ENCODE peak calls at places on chromosomes 7 and 10, in seven cellular contexts. One of them, this sample, is unnamed.
A peak's percentile ranks its signal among the peaks of the same experiment; 100 is the strongest.

GRCh38 chr10:5292196-5292735 is 72.5 kb upstream of the UCN3 start:
- DNase-seq in HEK293T: no peak
- DNase-seq in germinal center: no peak
- DNase-seq in activated CD8-positive, alpha-beta memory T cell treated with anti-CD3 and anti-CD28 coated beads for 1 hour: no peak
- DNase-seq in kidney tubule cell: no peak
- DNase-seq in activated B cell treated with CpG ODN at 0.5 μM for 24 hours: no peak
- DNase-seq in activated CD4-positive, alpha-beta T cell treated with anti-CD3 and anti-CD28 coated beads for 24 hours: no peak
- DNase-seq in this sample: peak; percentile 5

GRCh38 chr7:46152671-46153070 is 231.6 kb upstream of the IGFBP3 start:
- DNase-seq in HEK293T: no peak
- DNase-seq in germinal center: no peak
- DNase-seq in activated CD8-positive, alpha-beta memory T cell treated with anti-CD3 and anti-CD28 coated beads for 1 hour: no peak
- DNase-seq in kidney tubule cell: peak; percentile 64
- DNase-seq in activated B cell treated with CpG ODN at 0.5 μM for 24 hours: no peak
- DNase-seq in activated CD4-positive, alpha-beta T cell treated with anti-CD3 and anti-CD28 coated beads for 24 hours: no peak
- DNase-seq in this sample: no peak

GRCh38 chr10:112269266-112269665 is 13.9 kb upstream of the TECTB start:
- DNase-seq in HEK293T: no peak
- DNase-seq in germinal center: no peak
- DNase-seq in activated CD8-positive, alpha-beta memory T cell treated with anti-CD3 and anti-CD28 coated beads for 1 hour: no peak
- DNase-seq in kidney tubule cell: no peak
- DNase-seq in activated B cell treated with CpG ODN at 0.5 μM for 24 hours: no peak
- DNase-seq in activated CD4-positive, alpha-beta T cell treated with anti-CD3 and anti-CD28 coated beads for 24 hours: no peak
- DNase-seq in this sample: no peak

GRCh38 chr7:86091369-86091768 is 552.3 kb upstream of the GRM3 start:
- DNase-seq in HEK293T: no peak
- DNase-seq in germinal center: no peak
- DNase-seq in activated CD8-positive, alpha-beta memory T cell treated with anti-CD3 and anti-CD28 coated beads for 1 hour: no peak
- DNase-seq in kidney tubule cell: no peak
- DNase-seq in activated B cell treated with CpG ODN at 0.5 μM for 24 hours: no peak
- DNase-seq in activated CD4-positive, alpha-beta T cell treated with anti-CD3 and anti-CD28 coated beads for 24 hours: no peak
- DNase-seq in this sample: no peak

GRCh38 chr7:155208681-155209477 is 88.8 kb upstream of the INSIG1 start:
- DNase-seq in HEK293T: no peak
- DNase-seq in germinal center: no peak
- DNase-seq in activated CD8-positive, alpha-beta memory T cell treated with anti-CD3 and anti-CD28 coated beads for 1 hour: no peak
- DNase-seq in kidney tubule cell: peak; percentile 71
- DNase-seq in activated B cell treated with CpG ODN at 0.5 μM for 24 hours: no peak
- DNase-seq in activated CD4-positive, alpha-beta T cell treated with anti-CD3 and anti-CD28 coated beads for 24 hours: no peak
- DNase-seq in this sample: no peak

GRCh38 chr7:155951554-155952158 is 139.4 kb upstream of the SHH start:
- DNase-seq in HEK293T: no peak
- DNase-seq in germinal center: no peak
- DNase-seq in activated CD8-positive, alpha-beta memory T cell treated with anti-CD3 and anti-CD28 coated beads for 1 hour: no peak
- DNase-seq in kidney tubule cell: peak; percentile 98
- DNase-seq in activated B cell treated with CpG ODN at 0.5 μM for 24 hours: no peak
- DNase-seq in activated CD4-positive, alpha-beta T cell treated with anti-CD3 and anti-CD28 coated beads for 24 hours: no peak
- DNase-seq in this sample: no peak

GRCh38 chr10:14507156-14507555 is 176.4 kb upstream of the FRMD4A start:
- DNase-seq in HEK293T: no peak
- DNase-seq in germinal center: no peak
- DNase-seq in activated CD8-positive, alpha-beta memory T cell treated with anti-CD3 and anti-CD28 coated beads for 1 hour: peak; percentile 18
- DNase-seq in kidney tubule cell: peak; percentile 22
- DNase-seq in activated B cell treated with CpG ODN at 0.5 μM for 24 hours: no peak
- DNase-seq in activated CD4-positive, alpha-beta T cell treated with anti-CD3 and anti-CD28 coated beads for 24 hours: no peak
- DNase-seq in this sample: no peak

GRCh38 chr7:134885967-134886352 is 100.3 kb upstream of the AGBL3 start:
- DNase-seq in HEK293T: no peak
- DNase-seq in germinal center: no peak
- DNase-seq in activated CD8-positive, alpha-beta memory T cell treated with anti-CD3 and anti-CD28 coated beads for 1 hour: no peak
- DNase-seq in kidney tubule cell: peak; percentile 38
- DNase-seq in activated B cell treated with CpG ODN at 0.5 μM for 24 hours: no peak
- DNase-seq in activated CD4-positive, alpha-beta T cell treated with anti-CD3 and anti-CD28 coated beads for 24 hours: no peak
- DNase-seq in this sample: no peak

GRCh38 chr7:69597278-69598076 is 798 bp upstream of the AUTS2 start:
- DNase-seq in HEK293T: peak; percentile 42
- DNase-seq in germinal center: peak; percentile 24
- DNase-seq in activated CD8-positive, alpha-beta memory T cell treated with anti-CD3 and anti-CD28 coated beads for 1 hour: no peak
- DNase-seq in kidney tubule cell: no peak
- DNase-seq in activated B cell treated with CpG ODN at 0.5 μM for 24 hours: peak; percentile 57
- DNase-seq in activated CD4-positive, alpha-beta T cell treated with anti-CD3 and anti-CD28 coated beads for 24 hours: no peak
- DNase-seq in this sample: no peak

GRCh38 chr10:101925027-101925426 is 81.4 kb upstream of the KCNIP2 start:
- DNase-seq in HEK293T: no peak
- DNase-seq in germinal center: no peak
- DNase-seq in activated CD8-positive, alpha-beta memory T cell treated with anti-CD3 and anti-CD28 coated beads for 1 hour: no peak
- DNase-seq in kidney tubule cell: no peak
- DNase-seq in activated B cell treated with CpG ODN at 0.5 μM for 24 hours: no peak
- DNase-seq in activated CD4-positive, alpha-beta T cell treated with anti-CD3 and anti-CD28 coated beads for 24 hours: no peak
- DNase-seq in this sample: no peak

GRCh38 chr7:568681-569035 is 49.0 kb upstream of the PDGFA start:
- DNase-seq in HEK293T: no peak
- DNase-seq in germinal center: no peak
- DNase-seq in activated CD8-positive, alpha-beta memory T cell treated with anti-CD3 and anti-CD28 coated beads for 1 hour: no peak
- DNase-seq in kidney tubule cell: no peak
- DNase-seq in activated B cell treated with CpG ODN at 0.5 μM for 24 hours: no peak
- DNase-seq in activated CD4-positive, alpha-beta T cell treated with anti-CD3 and anti-CD28 coated beads for 24 hours: no peak
- DNase-seq in this sample: no peak

GRCh38 chr10:986881-987634 is 1.2 kb upstream of the GTPBP4 start:
- DNase-seq in HEK293T: no peak
- DNase-seq in germinal center: no peak
- DNase-seq in activated CD8-positive, alpha-beta memory T cell treated with anti-CD3 and anti-CD28 coated beads for 1 hour: no peak
- DNase-seq in kidney tubule cell: peak; percentile 91
- DNase-seq in activated B cell treated with CpG ODN at 0.5 μM for 24 hours: no peak
- DNase-seq in activated CD4-positive, alpha-beta T cell treated with anti-CD3 and anti-CD28 coated beads for 24 hours: no peak
- DNase-seq in this sample: no peak

GRCh38 chr7:18508441-18509427 is 13.2 kb downstream of the HDAC9 start:
- DNase-seq in HEK293T: no peak
- DNase-seq in germinal center: no peak
- DNase-seq in activated CD8-positive, alpha-beta memory T cell treated with anti-CD3 and anti-CD28 coated beads for 1 hour: no peak
- DNase-seq in kidney tubule cell: peak; percentile 99
- DNase-seq in activated B cell treated with CpG ODN at 0.5 μM for 24 hours: no peak
- DNase-seq in activated CD4-positive, alpha-beta T cell treated with anti-CD3 and anti-CD28 coated beads for 24 hours: no peak
- DNase-seq in this sample: no peak

GRCh38 chr7:41416208-41416595 is 286.7 kb downstream of the INHBA start:
- DNase-seq in HEK293T: no peak
- DNase-seq in germinal center: no peak
- DNase-seq in activated CD8-positive, alpha-beta memory T cell treated with anti-CD3 and anti-CD28 coated beads for 1 hour: no peak
- DNase-seq in kidney tubule cell: no peak
- DNase-seq in activated B cell treated with CpG ODN at 0.5 μM for 24 hours: no peak
- DNase-seq in activated CD4-positive, alpha-beta T cell treated with anti-CD3 and anti-CD28 coated beads for 24 hours: no peak
- DNase-seq in this sample: no peak

GRCh38 chr7:151348970-151349369 is 7.4 kb downstream of the NUB1 start:
- DNase-seq in HEK293T: no peak
- DNase-seq in germinal center: no peak
- DNase-seq in activated CD8-positive, alpha-beta memory T cell treated with anti-CD3 and anti-CD28 coated beads for 1 hour: no peak
- DNase-seq in kidney tubule cell: no peak
- DNase-seq in activated B cell treated with CpG ODN at 0.5 μM for 24 hours: no peak
- DNase-seq in activated CD4-positive, alpha-beta T cell treated with anti-CD3 and anti-CD28 coated beads for 24 hours: no peak
- DNase-seq in this sample: no peak

GRCh38 chr7:158865462-158865922 is 9.1 kb downstream of the DYNC2I1 start:
- DNase-seq in HEK293T: no peak
- DNase-seq in germinal center: no peak
- DNase-seq in activated CD8-positive, alpha-beta memory T cell treated with anti-CD3 and anti-CD28 coated beads for 1 hour: no peak
- DNase-seq in kidney tubule cell: peak; percentile 27
- DNase-seq in activated B cell treated with CpG ODN at 0.5 μM for 24 hours: no peak
- DNase-seq in activated CD4-positive, alpha-beta T cell treated with anti-CD3 and anti-CD28 coated beads for 24 hours: no peak
- DNase-seq in this sample: no peak

GRCh38 chr7:122430710-122431109 is 126.2 kb upstream of the FEZF1 start:
- DNase-seq in HEK293T: no peak
- DNase-seq in germinal center: no peak
- DNase-seq in activated CD8-positive, alpha-beta memory T cell treated with anti-CD3 and anti-CD28 coated beads for 1 hour: no peak
- DNase-seq in kidney tubule cell: no peak
- DNase-seq in activated B cell treated with CpG ODN at 0.5 μM for 24 hours: no peak
- DNase-seq in activated CD4-positive, alpha-beta T cell treated with anti-CD3 and anti-CD28 coated beads for 24 hours: no peak
- DNase-seq in this sample: no peak

GRCh38 chr10:103786020-103786419 is 69.4 kb downstream of the SH3PXD2A start:
- DNase-seq in HEK293T: no peak
- DNase-seq in germinal center: no peak
- DNase-seq in activated CD8-positive, alpha-beta memory T cell treated with anti-CD3 and anti-CD28 coated beads for 1 hour: no peak
- DNase-seq in kidney tubule cell: no peak
- DNase-seq in activated B cell treated with CpG ODN at 0.5 μM for 24 hours: no peak
- DNase-seq in activated CD4-positive, alpha-beta T cell treated with anti-CD3 and anti-CD28 coated beads for 24 hours: no peak
- DNase-seq in this sample: no peak

GRCh38 chr7:124965553-124965952 is 35.9 kb upstream of the POT1 start:
- DNase-seq in HEK293T: no peak
- DNase-seq in germinal center: no peak
- DNase-seq in activated CD8-positive, alpha-beta memory T cell treated with anti-CD3 and anti-CD28 coated beads for 1 hour: no peak
- DNase-seq in kidney tubule cell: no peak
- DNase-seq in activated B cell treated with CpG ODN at 0.5 μM for 24 hours: no peak
- DNase-seq in activated CD4-positive, alpha-beta T cell treated with anti-CD3 and anti-CD28 coated beads for 24 hours: no peak
- DNase-seq in this sample: no peak

GRCh38 chr7:155692317-155692716 is 47.9 kb downstream of the RBM33 start:
- DNase-seq in HEK293T: no peak
- DNase-seq in germinal center: no peak
- DNase-seq in activated CD8-positive, alpha-beta memory T cell treated with anti-CD3 and anti-CD28 coated beads for 1 hour: no peak
- DNase-seq in kidney tubule cell: no peak
- DNase-seq in activated B cell treated with CpG ODN at 0.5 μM for 24 hours: no peak
- DNase-seq in activated CD4-positive, alpha-beta T cell treated with anti-CD3 and anti-CD28 coated beads for 24 hours: no peak
- DNase-seq in this sample: no peak

GRCh38 chr10:97882142-97883091 is 32.8 kb downstream of the GOLGA7B start:
- DNase-seq in HEK293T: no peak
- DNase-seq in germinal center: no peak
- DNase-seq in activated CD8-positive, alpha-beta memory T cell treated with anti-CD3 and anti-CD28 coated beads for 1 hour: no peak
- DNase-seq in kidney tubule cell: peak; percentile 100
- DNase-seq in activated B cell treated with CpG ODN at 0.5 μM for 24 hours: no peak
- DNase-seq in activated CD4-positive, alpha-beta T cell treated with anti-CD3 and anti-CD28 coated beads for 24 hours: no peak
- DNase-seq in this sample: no peak

GRCh38 chr10:3226960-3227724 is 54.6 kb upstream of the PITRM1 start:
- DNase-seq in HEK293T: no peak
- DNase-seq in germinal center: no peak
- DNase-seq in activated CD8-positive, alpha-beta memory T cell treated with anti-CD3 and anti-CD28 coated beads for 1 hour: no peak
- DNase-seq in kidney tubule cell: peak; percentile 97
- DNase-seq in activated B cell treated with CpG ODN at 0.5 μM for 24 hours: no peak
- DNase-seq in activated CD4-positive, alpha-beta T cell treated with anti-CD3 and anti-CD28 coated beads for 24 hours: no peak
- DNase-seq in this sample: no peak

GRCh38 chr7:1893025-1893424 is 222.9 kb downstream of the ELFN1 start:
- DNase-seq in HEK293T: no peak
- DNase-seq in germinal center: no peak
- DNase-seq in activated CD8-positive, alpha-beta memory T cell treated with anti-CD3 and anti-CD28 coated beads for 1 hour: no peak
- DNase-seq in kidney tubule cell: no peak
- DNase-seq in activated B cell treated with CpG ODN at 0.5 μM for 24 hours: no peak
- DNase-seq in activated CD4-positive, alpha-beta T cell treated with anti-CD3 and anti-CD28 coated beads for 24 hours: no peak
- DNase-seq in this sample: no peak

GRCh38 chr10:132193907-132194552 is 7.3 kb downstream of the DPYSL4 start:
- DNase-seq in HEK293T: no peak
- DNase-seq in germinal center: no peak
- DNase-seq in activated CD8-positive, alpha-beta memory T cell treated with anti-CD3 and anti-CD28 coated beads for 1 hour: no peak
- DNase-seq in kidney tubule cell: peak; percentile 18
- DNase-seq in activated B cell treated with CpG ODN at 0.5 μM for 24 hours: no peak
- DNase-seq in activated CD4-positive, alpha-beta T cell treated with anti-CD3 and anti-CD28 coated beads for 24 hours: no peak
- DNase-seq in this sample: no peak

GRCh38 chr7:112550468-112551060 is 69.8 kb downstream of the LSMEM1 start:
- DNase-seq in HEK293T: peak; percentile 39
- DNase-seq in germinal center: peak; percentile 25
- DNase-seq in activated CD8-positive, alpha-beta memory T cell treated with anti-CD3 and anti-CD28 coated beads for 1 hour: no peak
- DNase-seq in kidney tubule cell: peak; percentile 69
- DNase-seq in activated B cell treated with CpG ODN at 0.5 μM for 24 hours: no peak
- DNase-seq in activated CD4-positive, alpha-beta T cell treated with anti-CD3 and anti-CD28 coated beads for 24 hours: peak; percentile 31
- DNase-seq in this sample: no peak

GRCh38 chr7:1468899-1469298 is 9.6 kb upstream of the MICALL2 start:
- DNase-seq in HEK293T: no peak
- DNase-seq in germinal center: no peak
- DNase-seq in activated CD8-positive, alpha-beta memory T cell treated with anti-CD3 and anti-CD28 coated beads for 1 hour: no peak
- DNase-seq in kidney tubule cell: no peak
- DNase-seq in activated B cell treated with CpG ODN at 0.5 μM for 24 hours: no peak
- DNase-seq in activated CD4-positive, alpha-beta T cell treated with anti-CD3 and anti-CD28 coated beads for 24 hours: no peak
- DNase-seq in this sample: no peak

GRCh38 chr7:106116162-106116704 is 4.1 kb upstream of the SYPL1 start:
- DNase-seq in HEK293T: no peak
- DNase-seq in germinal center: no peak
- DNase-seq in activated CD8-positive, alpha-beta memory T cell treated with anti-CD3 and anti-CD28 coated beads for 1 hour: no peak
- DNase-seq in kidney tubule cell: peak; percentile 48
- DNase-seq in activated B cell treated with CpG ODN at 0.5 μM for 24 hours: no peak
- DNase-seq in activated CD4-positive, alpha-beta T cell treated with anti-CD3 and anti-CD28 coated beads for 24 hours: no peak
- DNase-seq in this sample: no peak

GRCh38 chr7:95883208-95883607 is 110.9 kb downstream of the DYNC1I1 start:
- DNase-seq in HEK293T: no peak
- DNase-seq in germinal center: no peak
- DNase-seq in activated CD8-positive, alpha-beta memory T cell treated with anti-CD3 and anti-CD28 coated beads for 1 hour: no peak
- DNase-seq in kidney tubule cell: no peak
- DNase-seq in activated B cell treated with CpG ODN at 0.5 μM for 24 hours: no peak
- DNase-seq in activated CD4-positive, alpha-beta T cell treated with anti-CD3 and anti-CD28 coated beads for 24 hours: no peak
- DNase-seq in this sample: no peak

GRCh38 chr10:110865184-110865803 is 6.4 kb upstream of the PDCD4 start:
- DNase-seq in HEK293T: no peak
- DNase-seq in germinal center: no peak
- DNase-seq in activated CD8-positive, alpha-beta memory T cell treated with anti-CD3 and anti-CD28 coated beads for 1 hour: no peak
- DNase-seq in kidney tubule cell: peak; percentile 43
- DNase-seq in activated B cell treated with CpG ODN at 0.5 μM for 24 hours: no peak
- DNase-seq in activated CD4-positive, alpha-beta T cell treated with anti-CD3 and anti-CD28 coated beads for 24 hours: no peak
- DNase-seq in this sample: no peak